ENCODE peak calls at places on chromosomes 1 and 21, in four cellular contexts. One of them, this sample, is unnamed.

GRCh38 chr1:15090373-15090772 is 63.2 kb upstream of the TMEM51 start:
- DNase-seq in hepatocyte: peak; percentile 91
- DNase-seq in neural progenitor cell: peak; percentile 86
- DNase-seq in HCT116: peak; percentile 31
- DNase-seq in this sample: no peak

GRCh38 chr1:167401260-167401873 is 117.0 kb downstream of the CD247 start:
- DNase-seq in neural progenitor cell: peak; percentile 64
- DNase-seq in hepatocyte: peak; percentile 71
- DNase-seq in HCT116: peak; percentile 36
- DNase-seq in this sample: peak; percentile 59

GRCh38 chr1:94230920-94231319 is 6.5 kb downstream of the ARHGAP29 start:
- DNase-seq in neural progenitor cell: no peak
- DNase-seq in HCT116: no peak
- DNase-seq in hepatocyte: no peak
- DNase-seq in this sample: no peak

GRCh38 chr1:208028526-208028925 is 117.6 kb upstream of the CD34 start:
- DNase-seq in neural progenitor cell: no peak
- DNase-seq in hepatocyte: no peak
- DNase-seq in HCT116: no peak
- DNase-seq in this sample: peak; percentile 42

GRCh38 chr1:81682490-81682889 is 118.2 kb upstream of the ADGRL2 start:
- DNase-seq in neural progenitor cell: peak; percentile 42
- DNase-seq in HCT116: no peak
- DNase-seq in hepatocyte: no peak
- DNase-seq in this sample: no peak

GRCh38 chr1:24204116-24204515 is 17.0 kb upstream of the IFNLR1 start:
- DNase-seq in HCT116: no peak
- DNase-seq in hepatocyte: no peak
- DNase-seq in neural progenitor cell: no peak
- DNase-seq in this sample: no peak

GRCh38 chr1:215376544-215377264 is 190.4 kb upstream of the KCTD3 start:
- DNase-seq in HCT116: no peak
- DNase-seq in hepatocyte: no peak
- DNase-seq in neural progenitor cell: no peak
- DNase-seq in this sample: peak; percentile 76

GRCh38 chr1:243254233-243254926 is 701 bp downstream of the CEP170 start:
- DNase-seq in HCT116: no peak
- DNase-seq in neural progenitor cell: peak; percentile 81
- DNase-seq in hepatocyte: peak; percentile 67
- DNase-seq in this sample: peak; percentile 86

DNA sequence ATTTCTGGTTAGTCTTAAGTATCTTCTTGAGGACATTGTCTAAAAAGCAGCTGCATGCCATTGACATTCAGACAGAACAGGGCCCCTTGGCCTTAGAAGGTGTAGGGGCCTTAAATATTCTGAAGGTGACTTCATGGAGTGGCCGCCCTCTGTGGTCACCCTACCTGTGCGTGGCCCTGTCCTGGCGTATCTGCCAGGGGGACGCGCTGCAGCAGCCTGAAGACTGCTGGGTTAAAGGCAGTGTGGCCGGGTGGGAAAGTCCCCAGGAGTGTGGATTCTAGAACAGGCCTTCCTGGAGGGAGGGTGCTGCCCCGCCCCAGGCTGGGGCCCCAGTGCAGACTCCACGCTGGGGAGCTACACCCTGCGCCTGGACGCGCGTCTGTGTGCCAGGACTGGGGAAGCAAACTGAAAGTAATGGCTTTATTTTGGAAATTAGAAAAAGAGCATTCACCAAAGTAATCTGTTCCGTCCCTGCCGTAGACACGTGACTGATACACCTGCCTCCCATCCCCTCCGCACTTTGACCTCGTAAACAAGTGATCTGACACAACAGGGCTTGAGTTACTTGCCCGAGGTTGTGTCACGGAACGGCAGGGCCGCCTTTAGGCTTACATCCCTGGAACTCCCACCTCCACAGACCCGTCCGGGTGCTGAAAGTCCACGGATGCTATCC is 1.8 kb downstream of the AGPAT3 start:
- DNase-seq in HCT116: no peak
- DNase-seq in hepatocyte: peak; percentile 80
- DNase-seq in neural progenitor cell: no peak
- DNase-seq in this sample: no peak
- TF ChIP-seq EZH2phosphoT487 in HCT116: no peak
- TF ChIP-seq EZH2phosphoT487 in hepatocyte: no peak
- TF ChIP-seq EZH2phosphoT487 in neural progenitor cell: no peak
- TF ChIP-seq EZH2phosphoT487 in this sample: no peak

GRCh38 chr1:19385869-19386591 is 73.9 kb downstream of the SLC66A1 start:
- DNase-seq in neural progenitor cell: no peak
- DNase-seq in hepatocyte: peak; percentile 74
- DNase-seq in HCT116: no peak
- DNase-seq in this sample: peak; percentile 91
- H3K36me3 ChIP-seq in neural progenitor cell: no peaks in the 10 kb centered on the region
- H3K36me3 ChIP-seq in hepatocyte: no peaks in the 10 kb centered on the region
- H3K36me3 ChIP-seq in HCT116: no peaks in the 10 kb centered on the region
- H3K36me3 ChIP-seq in this sample: peaks cover 11% of the 10 kb centered on the region

DNA sequence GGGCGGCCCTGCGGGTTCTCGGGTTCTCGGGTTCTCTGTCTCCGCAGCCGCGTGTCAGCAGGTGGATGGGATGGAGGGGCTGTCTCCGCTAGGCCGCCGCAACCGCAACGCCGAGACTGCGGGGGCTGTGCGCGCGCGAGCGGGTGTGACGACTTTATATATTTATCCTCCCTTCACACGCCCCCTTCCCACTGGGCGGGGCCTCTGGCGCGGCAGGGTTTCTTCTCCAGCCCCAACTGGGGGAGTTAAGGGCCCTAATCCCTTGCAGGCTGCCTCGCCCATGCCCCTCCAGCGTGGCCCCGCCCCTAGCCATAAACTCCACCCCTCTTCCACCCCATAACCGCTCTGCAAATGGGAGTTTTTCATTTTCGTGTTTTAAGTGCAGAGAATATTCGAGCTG is 3.4 kb downstream of the IGSF21 start:
- DNase-seq in hepatocyte: no peak
- DNase-seq in HCT116: no peak
- DNase-seq in neural progenitor cell: peak; percentile 71
- DNase-seq in this sample: no peak
- H3K27me3 ChIP-seq in hepatocyte: peaks cover 89% of the 10 kb centered on the region
- H3K27me3 ChIP-seq in HCT116: peaks cover 9% of the 10 kb centered on the region
- H3K27me3 ChIP-seq in neural progenitor cell: peaks cover 63% of the 10 kb centered on the region
- H3K27me3 ChIP-seq in this sample: peaks cover 63% of the 10 kb centered on the region

GRCh38 chr1:176533020-176533419 is 70.0 kb downstream of the PAPPA2 start:
- DNase-seq in neural progenitor cell: no peak
- DNase-seq in HCT116: no peak
- DNase-seq in hepatocyte: no peak
- DNase-seq in this sample: no peak

GRCh38 chr1:176536588-176536987 is 73.6 kb downstream of the PAPPA2 start:
- DNase-seq in hepatocyte: no peak
- DNase-seq in neural progenitor cell: no peak
- DNase-seq in HCT116: no peak
- DNase-seq in this sample: no peak

GRCh38 chr1:176531036-176531435 is 68.1 kb downstream of the PAPPA2 start:
- DNase-seq in HCT116: no peak
- DNase-seq in hepatocyte: no peak
- DNase-seq in neural progenitor cell: no peak
- DNase-seq in this sample: no peak

GRCh38 chr1:176529395-176529794 is 66.4 kb downstream of the PAPPA2 start:
- DNase-seq in HCT116: no peak
- DNase-seq in hepatocyte: no peak
- DNase-seq in neural progenitor cell: no peak
- DNase-seq in this sample: no peak

DNA sequence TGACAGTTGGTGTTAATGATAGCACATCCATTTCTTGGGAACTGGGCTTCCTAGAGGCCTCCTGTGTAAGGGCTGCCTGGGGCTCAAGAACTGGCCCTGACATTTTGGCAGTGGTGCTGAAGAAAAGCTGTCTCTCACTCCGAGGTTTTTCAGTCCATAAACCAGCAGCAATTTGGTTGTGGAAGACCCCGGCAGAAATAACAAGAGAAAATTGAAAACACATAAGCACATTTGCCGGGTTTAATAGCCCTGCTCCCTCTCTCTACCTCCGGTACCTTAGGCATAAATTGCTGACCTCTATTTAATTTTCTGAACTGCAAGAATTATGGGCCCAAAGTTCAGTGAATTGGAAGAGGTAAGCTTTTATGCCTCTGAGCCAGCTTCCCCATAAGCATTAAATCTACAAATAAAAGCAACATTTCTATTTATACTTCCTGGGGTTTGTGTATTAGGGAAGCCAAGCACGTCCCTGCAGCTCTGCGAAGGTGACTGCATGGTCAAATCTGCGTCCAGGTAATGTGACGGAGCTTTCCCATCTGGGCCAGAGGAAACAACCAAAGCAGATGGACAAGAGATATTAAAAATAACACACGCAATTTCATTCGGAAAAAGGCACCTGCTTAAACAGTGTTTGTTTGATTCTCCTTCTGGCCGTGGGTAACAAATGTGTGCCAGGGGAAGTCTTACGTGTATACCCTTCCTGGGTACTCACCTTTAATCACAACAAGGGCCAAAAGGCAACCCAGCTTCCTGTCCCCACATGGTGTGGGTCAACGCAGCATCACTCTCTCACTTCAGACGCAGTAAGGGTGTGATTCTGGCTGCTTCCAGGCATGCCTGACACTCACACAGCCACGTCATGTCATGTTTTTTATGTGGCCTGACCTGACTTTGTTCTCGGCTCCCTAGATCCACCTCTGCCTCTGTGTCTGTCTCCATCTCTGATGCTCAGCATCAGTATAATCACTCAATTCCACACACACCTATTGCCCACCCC is 69.2 kb downstream of the PAPPA2 start:
- DNase-seq in HCT116: no peak
- DNase-seq in neural progenitor cell: no peak
- DNase-seq in hepatocyte: no peak
- DNase-seq in this sample: no peak
- TF ChIP-seq EZH2phosphoT487 in HCT116: no peak
- TF ChIP-seq EZH2phosphoT487 in neural progenitor cell: no peak
- TF ChIP-seq EZH2phosphoT487 in hepatocyte: no peak
- TF ChIP-seq EZH2phosphoT487 in this sample: no peak

GRCh38 chr1:224312025-224312424 is 17.9 kb downstream of the NVL start:
- DNase-seq in neural progenitor cell: no peak
- DNase-seq in hepatocyte: no peak
- DNase-seq in HCT116: no peak
- DNase-seq in this sample: no peak
- H3K36me3 ChIP-seq in neural progenitor cell: peaks cover 20% of the 10 kb centered on the region
- H3K36me3 ChIP-seq in hepatocyte: no peaks in the 10 kb centered on the region
- H3K36me3 ChIP-seq in HCT116: peaks cover 11% of the 10 kb centered on the region
- H3K36me3 ChIP-seq in this sample: peaks cover 33% of the 10 kb centered on the region

GRCh38 chr21:41780337-41781046 is 13.6 kb upstream of the RIPK4 start:
- DNase-seq in HCT116: no peak
- DNase-seq in hepatocyte: no peak
- DNase-seq in neural progenitor cell: no peak
- DNase-seq in this sample: no peak
- H3K27me3 ChIP-seq in HCT116: peaks cover 52% of the 10 kb centered on the region
- H3K27me3 ChIP-seq in hepatocyte: no peaks in the 10 kb centered on the region
- H3K27me3 ChIP-seq in neural progenitor cell: peaks cover 11% of the 10 kb centered on the region
- H3K27me3 ChIP-seq in this sample: no peaks in the 10 kb centered on the region

DNA sequence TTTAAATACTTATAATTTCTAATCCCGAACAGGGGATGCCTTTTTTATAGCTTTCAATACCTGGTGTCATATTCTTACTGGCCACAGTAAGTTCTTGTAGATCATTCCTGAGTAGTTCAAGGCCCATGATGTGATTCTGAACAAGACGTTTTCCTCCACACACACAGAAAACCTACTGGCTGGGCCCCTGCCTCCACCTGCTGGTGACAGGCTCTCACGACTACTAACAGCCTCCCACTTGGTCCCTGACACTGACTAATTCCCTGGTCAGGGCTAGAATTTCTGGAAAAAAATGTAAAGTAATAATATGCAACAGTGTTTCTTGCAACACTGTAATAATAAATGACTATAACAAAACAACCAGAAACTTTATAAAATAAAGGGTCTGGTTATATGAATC is 50.4 kb upstream of the RIPK4 start:
- DNase-seq in hepatocyte: peak; percentile 81
- DNase-seq in HCT116: peak; percentile 33
- DNase-seq in neural progenitor cell: peak; percentile 71
- DNase-seq in this sample: peak; percentile 87
- TF ChIP-seq EZH2phosphoT487 in hepatocyte: no peak
- TF ChIP-seq EZH2phosphoT487 in HCT116: no peak
- TF ChIP-seq EZH2phosphoT487 in neural progenitor cell: no peak
- TF ChIP-seq EZH2phosphoT487 in this sample: no peak